ENCODE peak calls at places on chromosomes 16 and 17, in seven cellular contexts. F is activated CD8-positive, alpha-beta memory T cell treated with anti-CD3 and anti-CD28 coated beads for 1 hour; L is activated T-helper 1 cell treated with anti-CD3 and anti-CD28 coated beads, Interleukin-12 subunit alpha, Interleukin-12 subunit beta, Interleukin-2, Interleukin-4 antibody, amounts not matched to agents 30 ng/mL and 10 ng/mL and 1 ng/mL, durations not matched to agents 14 hours and 24 hours and 36 hours; A is fibroblast of lung; D is OCI-LY7; G is SHP77; I is adipocyte. B is an unnamed sample.

GRCh38 chr16:68400924-68401460 is 47.3 kb downstream of the SMPD3 start:
- DNase-seq in G (no peak), D (no peak), F (no peak), A (no peak), I (no peak), L (no peak), B (no peak)

GRCh38 chr16:87703835-87704375 is 61.9 kb downstream of the KLHDC4 start:
- DNase-seq in I (no peak), A (no peak), G (no peak), D (no peak), F (no peak), L (no peak), B (no peak)

GRCh38 chr17:18996458-18996857 is 8.1 kb downstream of the FAM83G start:
- DNase-seq in I (no peak), G (no peak), A (no peak), D (no peak), F (no peak), L (no peak), B (no peak)

GRCh38 chr17:19002191-19002590 is 2.4 kb downstream of the FAM83G start:
- DNase-seq in G (no peak), F (no peak), L (no peak), I (no peak), D (no peak), A (no peak), B (no peak)

GRCh38 chr16:55015181-55015913 is 84.7 kb downstream of the IRX5 start:
- DNase-seq in L (no peak), I (no peak), F (no peak), A (no peak), G (no peak), D (no peak), B (no peak)

GRCh38 chr16:67539271-67539670 is 10.6 kb downstream of the RIPOR1 start:
- DNase-seq in G (no peak), F (no peak), A (no peak), I (no peak), L (no peak), D (no peak), B (no peak)

GRCh38 chr17:48546924-48547838 is 2.3 kb upstream of the HOXB2 start:
- DNase-seq in L (no peak), I (no peak), F (no peak), D (no peak), G (no peak), A (peak), B (peak)

GRCh38 chr17:10803830-10804498 is at the start of gene TMEM238L:
- DNase-seq in D (no peak), G (no peak), A (no peak), I (no peak), F (no peak), L (no peak), B (no peak)

GRCh38 chr17:67377727-67378443 is 804 bp downstream of the PITPNC1 start:
- DNase-seq in L (peak), A (peak), G (peak), F (no peak), D (peak), I (peak), B (no peak)

GRCh38 chr16:80931985-80932720 is 74.5 kb downstream of the CMC2 start:
- DNase-seq in D (no peak), A (peak), F (no peak), I (peak), G (no peak), L (no peak), B (peak)

GRCh38 chr17:12619444-12620199 is 46.1 kb upstream of the MYOCD start:
- DNase-seq in A (peak), D (no peak), I (peak), F (no peak), G (no peak), L (no peak), B (no peak)

GRCh38 chr16:85888405-85889331 is 10.3 kb upstream of the IRF8 start:
- DNase-seq in A (peak), F (no peak), L (peak), G (no peak), D (peak), I (peak), B (no peak)